ENCODE peak calls at places on chromosomes 12 and 14, in seven cellular contexts. One of them, this sample, is unnamed. For H3K4me1 and H3K27me3, the result is how much of the 10 kb centered on the place peaks cover.

GRCh38 chr12:106127289-106128126 is 11.2 kb downstream of the NUAK1 start:
- DNase-seq in body of pancreas: no peak
- DNase-seq in HCT116: no peak
- DNase-seq in gastrocnemius medialis: no peak
- DNase-seq in uterus: no peak
- DNase-seq in vagina: no peak
- DNase-seq in K562: no peak
- DNase-seq in this sample: no peak

GRCh38 chr12:94674835-94675234 is 24.5 kb upstream of the TMCC3 start:
- DNase-seq in uterus: no peak
- DNase-seq in body of pancreas: no peak
- DNase-seq in HCT116: no peak
- DNase-seq in K562: no peak
- DNase-seq in gastrocnemius medialis: peak
- DNase-seq in vagina: no peak
- DNase-seq in this sample: peak

GRCh38 chr12:130240831-130241590 is 78.7 kb downstream of the FZD10 start:
- DNase-seq in gastrocnemius medialis: no peak
- DNase-seq in K562: no peak
- DNase-seq in body of pancreas: peak
- DNase-seq in HCT116: no peak
- DNase-seq in vagina: no peak
- DNase-seq in uterus: no peak
- DNase-seq in this sample: no peak

GRCh38 chr12:32877670-32878459 is 18.7 kb downstream of the PKP2 start:
- DNase-seq in HCT116: no peak
- DNase-seq in uterus: no peak
- DNase-seq in gastrocnemius medialis: peak
- DNase-seq in body of pancreas: peak
- DNase-seq in vagina: no peak
- DNase-seq in K562: no peak
- DNase-seq in this sample: peak

GRCh38 chr14:93648440-93649168 is 139.7 kb downstream of the PRIMA1 start:
- DNase-seq in gastrocnemius medialis: no peak
- DNase-seq in uterus: no peak
- DNase-seq in vagina: no peak
- DNase-seq in HCT116: peak
- DNase-seq in K562: peak
- DNase-seq in body of pancreas: no peak
- DNase-seq in this sample: no peak

GRCh38 chr14:71321556-71322315 is 414.5 kb downstream of the PCNX1 start:
- DNase-seq in HCT116: peak
- DNase-seq in uterus: no peak
- DNase-seq in vagina: no peak
- DNase-seq in gastrocnemius medialis: no peak
- DNase-seq in K562: no peak
- DNase-seq in body of pancreas: peak
- DNase-seq in this sample: no peak

GRCh38 chr12:99111600-99111999 is 466.5 kb downstream of the APAF1 start:
- DNase-seq in uterus: no peak
- DNase-seq in K562: no peak
- DNase-seq in body of pancreas: no peak
- DNase-seq in HCT116: no peak
- DNase-seq in vagina: no peak
- DNase-seq in gastrocnemius medialis: no peak
- DNase-seq in this sample: no peak

GRCh38 chr12:65655074-65655493 is 169.2 kb upstream of the HMGA2 start:
- DNase-seq in HCT116: no peak
- DNase-seq in K562: peak
- DNase-seq in vagina: no peak
- DNase-seq in gastrocnemius medialis: no peak
- DNase-seq in uterus: no peak
- DNase-seq in body of pancreas: no peak
- DNase-seq in this sample: no peak

GRCh38 chr14:95121911-95122696 is 35.2 kb downstream of the DICER1 start:
- DNase-seq in body of pancreas: no peak
- DNase-seq in HCT116: no peak
- DNase-seq in gastrocnemius medialis: no peak
- DNase-seq in K562: no peak
- DNase-seq in uterus: no peak
- DNase-seq in vagina: no peak
- DNase-seq in this sample: no peak

GRCh38 chr12:108886873-108887629 is 7.2 kb downstream of the DAO start:
- DNase-seq in body of pancreas: no peak
- DNase-seq in gastrocnemius medialis: no peak
- DNase-seq in uterus: no peak
- DNase-seq in HCT116: no peak
- DNase-seq in vagina: no peak
- DNase-seq in K562: no peak
- DNase-seq in this sample: no peak

GRCh38 chr12:8452036-8452435 is 3.7 kb upstream of the CLEC6A start:
- DNase-seq in K562: no peak
- DNase-seq in vagina: no peak
- DNase-seq in body of pancreas: no peak
- DNase-seq in gastrocnemius medialis: no peak
- DNase-seq in uterus: no peak
- DNase-seq in HCT116: no peak
- DNase-seq in this sample: no peak

GRCh38 chr12:64528616-64529015 is 76.7 kb downstream of the TBK1 start:
- DNase-seq in body of pancreas: no peak
- DNase-seq in vagina: no peak
- DNase-seq in HCT116: no peak
- DNase-seq in uterus: no peak
- DNase-seq in gastrocnemius medialis: no peak
- DNase-seq in K562: no peak
- DNase-seq in this sample: no peak

GRCh38 chr12:3083949-3084348 is 6.8 kb downstream of the TSPAN9 start:
- DNase-seq in K562: no peak
- DNase-seq in uterus: no peak
- DNase-seq in vagina: no peak
- DNase-seq in gastrocnemius medialis: no peak
- DNase-seq in HCT116: no peak
- DNase-seq in body of pancreas: no peak
- DNase-seq in this sample: peak

GRCh38 chr14:88079624-88080023 is 74.7 kb downstream of the GPR65 start:
- DNase-seq in gastrocnemius medialis: no peak
- DNase-seq in uterus: no peak
- DNase-seq in body of pancreas: no peak
- DNase-seq in K562: no peak
- DNase-seq in vagina: no peak
- DNase-seq in HCT116: no peak
- DNase-seq in this sample: no peak

GRCh38 chr12:5713599-5714001 is 231.5 kb downstream of the ANO2 start:
- DNase-seq in K562: no peak
- DNase-seq in HCT116: no peak
- DNase-seq in body of pancreas: no peak
- DNase-seq in vagina: peak
- DNase-seq in gastrocnemius medialis: peak
- DNase-seq in uterus: no peak
- DNase-seq in this sample: no peak

GRCh38 chr14:64178814-64179213 is 115.4 kb downstream of the ESR2 start:
- DNase-seq in HCT116: no peak
- DNase-seq in vagina: no peak
- DNase-seq in uterus: no peak
- DNase-seq in body of pancreas: no peak
- DNase-seq in K562: no peak
- DNase-seq in gastrocnemius medialis: no peak
- DNase-seq in this sample: no peak

GRCh38 chr12:126397071-126397571 is 1331.9 kb downstream of the AACS start:
- DNase-seq in uterus: no peak
- DNase-seq in body of pancreas: no peak
- DNase-seq in gastrocnemius medialis: no peak
- DNase-seq in HCT116: no peak
- DNase-seq in vagina: no peak
- DNase-seq in K562: no peak
- DNase-seq in this sample: no peak

DNA sequence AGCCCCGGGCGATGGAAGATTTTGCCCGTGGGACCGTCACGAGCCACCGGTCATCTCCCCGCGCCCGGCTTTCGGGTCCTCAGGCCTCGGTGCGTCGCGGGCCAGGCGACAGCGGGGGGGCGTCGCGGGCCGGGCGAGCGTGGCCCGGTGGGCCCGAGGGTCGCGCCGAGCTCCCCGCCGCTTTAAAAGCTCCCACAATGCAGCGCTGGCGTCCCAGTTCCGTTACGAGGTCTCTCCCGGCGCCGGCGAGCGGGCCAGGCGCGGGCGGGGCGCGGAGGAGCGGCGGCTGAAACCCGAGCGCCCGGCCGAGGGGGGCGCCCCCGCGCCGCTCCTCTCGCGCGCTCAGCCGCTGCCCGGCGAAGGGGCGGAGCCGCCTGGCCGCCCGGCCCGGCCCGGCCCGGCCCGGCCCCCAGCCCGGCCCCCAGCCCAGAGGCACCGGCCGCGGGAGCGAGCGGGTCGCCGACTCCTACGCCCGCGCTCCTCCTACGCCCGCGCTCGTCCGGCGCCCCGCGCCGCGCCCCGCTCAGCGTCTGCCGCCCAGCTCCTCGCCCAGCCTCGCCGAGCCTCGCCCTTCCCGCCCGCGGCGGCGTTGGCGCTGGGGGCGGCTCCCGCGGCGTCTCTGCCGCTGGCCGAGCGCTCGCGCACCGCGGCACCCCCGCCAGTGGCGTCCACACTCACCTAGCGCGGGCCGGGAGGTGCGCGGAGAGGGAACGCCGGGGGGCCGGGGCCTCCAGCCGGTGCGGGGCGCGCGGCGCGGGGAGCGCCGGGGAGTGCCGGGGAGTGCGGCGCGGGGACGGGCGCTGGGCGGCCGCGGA is at the start of gene RASSF8:
- DNase-seq in body of pancreas: peak
- DNase-seq in vagina: no peak
- DNase-seq in uterus: peak
- DNase-seq in HCT116: no peak
- DNase-seq in gastrocnemius medialis: peak
- DNase-seq in K562: peak
- DNase-seq in this sample: peak
- TF ChIP-seq POLR2A in body of pancreas: no peak
- TF ChIP-seq POLR2A in vagina: peak
- TF ChIP-seq POLR2A in uterus: peak
- TF ChIP-seq POLR2A in HCT116: no peak
- TF ChIP-seq POLR2A in gastrocnemius medialis: peak
- TF ChIP-seq POLR2A in K562: no peak
- TF ChIP-seq POLR2A in this sample: no peak

DNA sequence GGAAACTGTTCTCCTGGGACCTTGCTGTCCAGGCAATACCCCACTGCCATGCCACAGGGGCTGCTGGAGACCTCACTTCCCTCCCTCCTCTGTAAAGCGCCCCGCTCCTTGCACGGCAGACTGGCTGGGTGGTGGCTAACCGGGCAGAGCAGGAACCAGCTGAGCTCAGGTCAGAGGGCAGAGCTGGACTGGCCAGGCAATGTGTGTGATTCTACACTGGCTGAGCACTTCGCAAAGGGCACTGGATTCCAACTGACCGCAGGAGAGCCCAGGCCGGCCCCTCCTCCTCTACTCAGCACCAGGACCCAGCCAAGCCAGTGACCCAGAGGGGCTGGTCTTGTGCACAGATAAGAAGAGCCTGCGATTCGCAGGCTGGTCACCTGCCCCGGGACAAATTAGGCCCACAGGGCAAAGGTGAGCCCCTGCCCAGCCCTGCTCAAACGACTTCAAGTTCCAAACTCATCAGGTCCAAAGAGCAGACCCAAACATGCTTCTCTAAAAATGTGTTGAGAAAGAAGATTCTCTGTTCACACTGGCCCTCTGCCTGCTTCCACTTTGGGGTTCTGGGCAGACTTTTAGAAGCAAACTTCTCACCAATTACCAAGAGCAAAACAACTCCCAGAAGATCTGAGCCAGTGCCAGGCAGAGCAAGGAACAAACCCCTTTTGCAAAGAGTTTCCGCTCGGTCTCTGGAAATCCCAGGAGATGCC is 54.9 kb upstream of the DIO3 start:
- DNase-seq in uterus: peak
- DNase-seq in K562: no peak
- DNase-seq in HCT116: no peak
- DNase-seq in vagina: no peak
- DNase-seq in body of pancreas: peak
- DNase-seq in gastrocnemius medialis: no peak
- DNase-seq in this sample: peak
- H3K4me1 ChIP-seq in uterus: under half
- H3K4me1 ChIP-seq in K562: under half
- H3K4me1 ChIP-seq in HCT116: under half
- H3K4me1 ChIP-seq in vagina: under half
- H3K4me1 ChIP-seq in body of pancreas: under half
- H3K4me1 ChIP-seq in gastrocnemius medialis: under half
- H3K4me1 ChIP-seq in this sample: under half

DNA sequence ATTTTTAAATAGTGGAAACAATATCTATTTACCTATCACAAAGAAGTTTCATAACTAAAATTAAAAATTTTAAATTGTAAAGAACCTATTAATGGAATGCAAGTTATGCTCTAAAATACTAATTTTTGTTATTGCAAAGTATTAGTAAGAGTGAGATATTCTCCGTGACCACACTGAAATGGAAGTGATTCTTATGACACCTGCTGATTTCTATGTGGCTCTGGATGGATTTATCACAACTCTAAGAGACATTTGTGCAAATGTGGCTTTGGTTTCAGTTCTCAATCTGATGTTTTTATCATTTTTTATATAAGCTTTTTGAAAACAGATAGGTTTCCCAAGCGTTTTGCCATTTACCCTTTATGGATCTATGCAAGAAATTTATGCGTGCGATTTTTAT is 497.8 kb downstream of the NAV3 start:
- DNase-seq in K562: no peak
- DNase-seq in HCT116: no peak
- DNase-seq in gastrocnemius medialis: no peak
- DNase-seq in body of pancreas: no peak
- DNase-seq in vagina: no peak
- DNase-seq in uterus: no peak
- DNase-seq in this sample: no peak
- H3K27me3 ChIP-seq in K562: under half
- H3K27me3 ChIP-seq in HCT116: under half
- H3K27me3 ChIP-seq in gastrocnemius medialis: under half
- H3K27me3 ChIP-seq in body of pancreas: under half
- H3K27me3 ChIP-seq in vagina: under half
- H3K27me3 ChIP-seq in uterus: under half
- H3K27me3 ChIP-seq in this sample: under half

GRCh38 chr12:12786716-12787601 is 1.5 kb downstream of the APOLD1 start:
- DNase-seq in uterus: peak
- DNase-seq in gastrocnemius medialis: peak
- DNase-seq in HCT116: no peak
- DNase-seq in K562: peak
- DNase-seq in body of pancreas: peak
- DNase-seq in vagina: peak
- DNase-seq in this sample: peak

GRCh38 chr12:12788131-12788530 is 2.7 kb downstream of the APOLD1 start:
- DNase-seq in HCT116: no peak
- DNase-seq in body of pancreas: no peak
- DNase-seq in uterus: peak
- DNase-seq in vagina: peak
- DNase-seq in gastrocnemius medialis: no peak
- DNase-seq in K562: no peak
- DNase-seq in this sample: peak

GRCh38 chr12:12784116-12784515 is 1.3 kb upstream of the APOLD1 start:
- DNase-seq in K562: no peak
- DNase-seq in HCT116: no peak
- DNase-seq in gastrocnemius medialis: no peak
- DNase-seq in uterus: no peak
- DNase-seq in body of pancreas: no peak
- DNase-seq in vagina: peak
- DNase-seq in this sample: no peak

GRCh38 chr12:12786371-12786715 is 884 bp downstream of the APOLD1 start:
- DNase-seq in gastrocnemius medialis: no peak
- DNase-seq in HCT116: no peak
- DNase-seq in uterus: no peak
- DNase-seq in body of pancreas: no peak
- DNase-seq in K562: peak
- DNase-seq in vagina: no peak
- DNase-seq in this sample: no peak

GRCh38 chr12:12784911-12785814 is at the start of gene APOLD1:
- DNase-seq in K562: no peak
- DNase-seq in vagina: peak
- DNase-seq in gastrocnemius medialis: peak
- DNase-seq in body of pancreas: peak
- DNase-seq in HCT116: no peak
- DNase-seq in uterus: peak
- DNase-seq in this sample: peak
- TF ChIP-seq POLR2A in K562: no peak
- TF ChIP-seq POLR2A in vagina: peak
- TF ChIP-seq POLR2A in gastrocnemius medialis: peak
- TF ChIP-seq POLR2A in body of pancreas: peak
- TF ChIP-seq POLR2A in HCT116: no peak
- TF ChIP-seq POLR2A in uterus: peak
- TF ChIP-seq POLR2A in this sample: peak

This sample was measured in heart left ventricle.